ENCODE peak calls at places on chromosomes 4 and X, in five cellular contexts. R is activated CD8-positive, alpha-beta memory T cell treated with anti-CD3 and anti-CD28 coated beads for 48 hours; O is activated effector memory CD4-positive, alpha-beta T cell treated with anti-CD3 and anti-CD28 coated beads, Interleukin-2, amount 50 U/mL, for 16 hours; F is trophoblast cell; B is NCI-H510A treated with DMSO at 0.1 percent for 48 hours. W is an unnamed sample.

GRCh38 chr4:42643685-42644084 is 13.2 kb downstream of the ATP8A1 start:
- DNase-seq in R (no peak), O (no peak), B (no peak), F (no peak), W (no peak)

GRCh38 chrX:48600226-48600625 is 2.9 kb downstream of the WDR13 start:
- DNase-seq in F (no peak), B (no peak), R (no peak), O (no peak), W (no peak)

GRCh38 chrX:128216364-128216763 is 164.2 kb upstream of the ACTRT1 start:
- DNase-seq in O (no peak), B (no peak), F (no peak), R (no peak), W (no peak)

GRCh38 chr4:173218411-173219125 is 50.0 kb downstream of the GALNT7 start:
- DNase-seq in O (no peak), F (no peak), B (no peak), R (no peak), W (no peak)

GRCh38 chrX:19886888-19887531 is 390 bp downstream of the SH3KBP1 start:
- DNase-seq in F (no peak), R (no peak), O (peak; percentile 74), B (no peak), W (no peak)

GRCh38 chrX:7420712-7421111 is 272.8 kb upstream of the PUDP start:
- DNase-seq in R (no peak), B (no peak), F (no peak), O (no peak), W (no peak)

GRCh38 chrX:20547649-20548051 is 280.9 kb upstream of the RPS6KA3 start:
- DNase-seq in F (no peak), O (no peak), B (no peak), R (no peak), W (no peak)

GRCh38 chr4:140071806-140072205 is 82.2 kb downstream of the MAML3 start:
- DNase-seq in F (no peak), R (no peak), B (no peak), O (peak; percentile 81), W (no peak)

GRCh38 chrX:105226499-105226898 is 6.0 kb upstream of the TEX13A start:
- DNase-seq in F (no peak), O (no peak), B (no peak), R (no peak), W (no peak)

GRCh38 chr4:71713611-71714203 is 70.2 kb downstream of the GC start:
- DNase-seq in R (no peak), O (no peak), F (no peak), B (peak; percentile 62), W (peak; percentile 43)

GRCh38 chrX:1207496-1208025 is 4.9 kb downstream of the CRLF2 start:
- DNase-seq in B (no peak), R (no peak), O (peak; percentile 71), F (no peak), W (no peak)

GRCh38 chr4:182574706-182575105 is 331.5 kb downstream of the TENM3 start:
- DNase-seq in R (no peak), O (no peak), F (no peak), B (no peak), W (no peak)

GRCh38 chrX:63250253-63250868 is 100.8 kb downstream of the SPIN4 start:
- DNase-seq in O (no peak), F (peak; percentile 17), B (no peak), R (no peak), W (peak; percentile 50)

GRCh38 chrX:152601848-152602616 is 35.7 kb upstream of the GABRQ start:
- DNase-seq in R (no peak), B (peak; percentile 5), F (no peak), O (no peak), W (no peak)

GRCh38 chr4:151730003-151730559 is 30.7 kb downstream of the GATB start:
- DNase-seq in B (no peak), R (no peak), F (no peak), O (no peak), W (no peak)

GRCh38 chr4:183068502-183068901 is 30.6 kb upstream of the WWC2 start:
- DNase-seq in O (no peak), F (no peak), B (no peak), R (no peak), W (no peak)